ENCODE peak calls at places on chromosomes 13 and 19, in ten cellular contexts. I is right atrium auricular region; R is psoas muscle; L is dorsolateral prefrontal cortex; W is CD4-positive, alpha-beta T cell; O is esophagus squamous epithelium; M is choroid plexus epithelial cell; A is omental fat pad; V is left ventricle myocardium inferior; F is bronchial epithelial cell. G is an unnamed sample.

GRCh38 chr19:2523630-2524311 is 47.8 kb downstream of the GADD45B start:
- DNase-seq in A (no peak), L (peak), R (no peak), O (no peak), M (peak), W (no peak), F (no peak), V (no peak), I (no peak), G (no peak)

GRCh38 chr13:100594731-100595130 is 6.1 kb upstream of the GGACT start:
- DNase-seq in F (no peak), R (no peak), O (no peak), I (no peak), L (no peak), A (no peak), M (no peak), V (no peak), W (no peak), G (no peak)

GRCh38 chr13:110263906-110264305 is 43.1 kb downstream of the COL4A1 start:
- DNase-seq in M (no peak), W (no peak), F (no peak), I (peak), R (peak), V (peak), O (no peak), L (no peak), A (no peak), G (no peak)

GRCh38 chr13:98332222-98332621 is 155.2 kb upstream of the RNF113B start:
- DNase-seq in R (no peak), M (no peak), W (no peak), L (no peak), O (no peak), I (no peak), F (no peak), V (no peak), A (no peak), G (no peak)

GRCh38 chr13:32134991-32135390 is 103.4 kb downstream of the FRY start:
- DNase-seq in W (no peak), F (no peak), L (no peak), M (peak), O (no peak), A (no peak), I (no peak), R (no peak), V (no peak), G (no peak)

GRCh38 chr19:33621811-33622504 is at the start of gene CHST8:
- DNase-seq in I (no peak), W (no peak), M (peak), L (peak), F (peak), R (peak), O (no peak), A (no peak), V (peak), G (peak)

GRCh38 chr19:47481460-47482052 is 2.5 kb downstream of the KPTN start:
- DNase-seq in V (no peak), R (no peak), L (no peak), W (no peak), F (no peak), O (no peak), M (no peak), A (no peak), I (no peak), G (no peak)

GRCh38 chr19:38264486-38265212 is at the start of gene SPINT2:
- DNase-seq in F (no peak), A (no peak), M (no peak), L (peak), W (peak), R (peak), O (no peak), V (no peak), I (no peak), G (peak)

GRCh38 chr19:10420444-10421239 is at the start of gene PDE4A:
- DNase-seq in V (no peak), M (peak), L (no peak), O (no peak), W (peak), F (no peak), A (no peak), I (no peak), R (peak), G (no peak)

GRCh38 chr13:107373551-107373950 is 805.6 kb upstream of the ARGLU1 start:
- DNase-seq in V (no peak), M (peak), O (no peak), W (no peak), A (no peak), F (peak), I (no peak), L (no peak), R (no peak), G (no peak)

GRCh38 chr13:67147257-67148218 is 82.6 kb downstream of the PCDH9 start:
- DNase-seq in R (no peak), F (peak), W (no peak), V (no peak), M (peak), I (no peak), A (no peak), O (no peak), L (no peak), G (no peak)

GRCh38 chr19:2243274-2244121 is 5.6 kb upstream of the AMH start:
- DNase-seq in W (no peak), V (no peak), F (no peak), O (no peak), R (no peak), M (no peak), I (no peak), L (no peak), A (no peak), G (no peak)

GRCh38 chr19:15284896-15285295 is 47.4 kb downstream of the BRD4 start:
- DNase-seq in I (no peak), F (no peak), O (no peak), L (no peak), V (no peak), W (no peak), R (no peak), A (no peak), M (no peak), G (no peak)

GRCh38 chr19:6693056-6693471 is 23.1 kb upstream of the TNFSF14 start:
- DNase-seq in L (no peak), V (no peak), A (no peak), M (no peak), O (no peak), I (no peak), F (no peak), W (no peak), R (no peak), G (no peak)

GRCh38 chr13:48976677-48977625 is 1.2 kb downstream of the FNDC3A start:
- DNase-seq in W (no peak), M (peak), O (peak), R (no peak), I (peak), L (peak), V (no peak), A (no peak), F (peak), G (no peak)

GRCh38 chr13:23810842-23811241 is 78.4 kb downstream of the MIPEP start:
- DNase-seq in V (no peak), I (no peak), W (no peak), L (no peak), F (no peak), M (peak), A (no peak), O (no peak), R (no peak), G (no peak)
- TF ChIP-seq CTCF in V (no peak), I (no peak), W (no peak), L (no peak), F (no peak), M (peak), A (no peak), O (no peak), R (no peak), G (peak)

DNA sequence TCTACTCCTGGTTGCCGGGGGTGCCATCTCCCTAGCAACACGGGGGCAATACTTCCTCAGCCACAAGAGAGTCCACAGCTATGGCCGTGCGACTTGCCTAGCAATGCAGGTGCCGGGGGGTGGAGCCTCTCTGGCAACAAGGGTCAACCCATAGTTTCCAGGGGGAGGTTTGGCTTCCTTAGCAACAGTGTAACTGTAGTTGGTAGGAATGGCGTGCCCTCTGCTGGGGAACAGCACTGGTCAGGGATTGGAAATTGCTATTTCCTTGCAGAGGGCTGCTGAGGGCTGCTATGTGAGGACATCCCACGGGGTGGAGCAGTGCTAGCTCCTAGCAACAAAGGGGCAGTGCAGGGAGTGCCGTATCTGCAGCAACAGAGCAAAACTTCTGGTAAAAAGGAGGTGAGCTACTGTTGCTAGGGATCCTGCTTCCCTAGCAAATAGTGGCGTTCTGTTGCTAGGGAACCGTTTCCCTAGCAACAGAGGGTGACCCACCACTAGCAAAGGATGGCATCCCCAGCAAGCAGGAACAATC is 7.0 kb upstream of the TMC4 start:
- DNase-seq in L (peak), M (peak), W (no peak), R (no peak), I (no peak), V (no peak), O (no peak), F (peak), A (no peak), G (peak)
- TF ChIP-seq CTCF in L (no peak), M (peak), W (no peak), R (no peak), I (no peak), V (peak), O (no peak), F (peak), A (no peak), G (peak)

GRCh38 chr13:50129923-50130685 is 114.9 kb downstream of the KCNRG start:
- DNase-seq in M (peak), A (no peak), I (no peak), O (no peak), V (peak), L (no peak), R (peak), F (no peak), W (peak), G (no peak)

GRCh38 chr13:50129065-50129922 is 114.0 kb downstream of the KCNRG start:
- DNase-seq in W (no peak), O (no peak), I (no peak), M (peak), F (no peak), V (peak), R (peak), A (no peak), L (no peak), G (no peak)

GRCh38 chr13:50127017-50127725 is 111.9 kb downstream of the KCNRG start:
- DNase-seq in W (peak), M (peak), I (no peak), F (no peak), L (no peak), A (no peak), V (peak), R (peak), O (no peak), G (no peak)

GRCh38 chr13:50127726-50128291 is 112.6 kb downstream of the KCNRG start:
- DNase-seq in O (no peak), R (no peak), W (no peak), L (no peak), F (no peak), A (no peak), I (no peak), M (peak), V (no peak), G (no peak)

GRCh38 chr13:50128406-50129048 is 113.3 kb downstream of the KCNRG start:
- DNase-seq in O (no peak), V (no peak), R (no peak), W (peak), F (no peak), M (peak), I (no peak), L (no peak), A (no peak), G (no peak)
- TF ChIP-seq CTCF in O (no peak), V (no peak), R (no peak), W (no peak), F (no peak), M (no peak), I (no peak), L (no peak), A (no peak), G (no peak)

DNA sequence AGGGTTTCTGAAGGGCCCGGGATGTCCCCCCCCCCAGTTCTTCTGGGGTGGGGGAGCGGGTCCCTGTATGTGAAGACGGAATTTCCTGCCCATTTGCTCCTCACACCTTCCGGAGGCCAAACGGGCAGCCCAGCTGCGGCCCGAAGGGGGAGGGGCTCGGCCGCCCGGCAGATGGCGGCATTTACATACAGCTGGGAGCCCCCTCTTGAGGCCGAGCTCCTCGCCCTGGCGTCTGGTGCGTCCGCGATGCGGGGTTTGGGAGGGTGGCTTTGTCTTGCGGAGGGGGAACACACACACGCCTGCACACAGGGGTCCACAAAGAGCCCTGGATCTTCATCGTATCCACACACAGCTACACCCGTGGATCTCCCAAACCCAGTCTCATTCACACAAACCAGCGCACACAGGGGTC is 891 bp upstream of the DLL3 start:
- DNase-seq in A (no peak), R (no peak), V (no peak), F (no peak), L (no peak), I (no peak), W (no peak), M (peak), O (no peak), G (peak)
- TF ChIP-seq CTCF in A (no peak), R (peak), V (peak), F (peak), L (no peak), I (no peak), W (peak), M (peak), O (peak), G (peak)

GRCh38 chr13:20128459-20128927 is 32.4 kb downstream of the GJA3 start:
- DNase-seq in O (no peak), L (peak), R (no peak), M (no peak), V (no peak), A (no peak), I (no peak), F (no peak), W (no peak), G (peak)
- TF ChIP-seq CTCF in O (peak), L (no peak), R (peak), M (peak), V (peak), A (no peak), I (no peak), F (peak), W (peak), G (peak)

GRCh38 chr19:39412867-39413268 is 399 bp downstream of the PLEKHG2 start:
- DNase-seq in I (no peak), O (no peak), M (no peak), L (no peak), R (no peak), A (no peak), V (no peak), W (no peak), F (no peak), G (no peak)
- TF ChIP-seq CTCF in I (peak), O (no peak), M (no peak), L (no peak), R (peak), A (no peak), V (peak), W (peak), F (no peak), G (peak)

DNA sequence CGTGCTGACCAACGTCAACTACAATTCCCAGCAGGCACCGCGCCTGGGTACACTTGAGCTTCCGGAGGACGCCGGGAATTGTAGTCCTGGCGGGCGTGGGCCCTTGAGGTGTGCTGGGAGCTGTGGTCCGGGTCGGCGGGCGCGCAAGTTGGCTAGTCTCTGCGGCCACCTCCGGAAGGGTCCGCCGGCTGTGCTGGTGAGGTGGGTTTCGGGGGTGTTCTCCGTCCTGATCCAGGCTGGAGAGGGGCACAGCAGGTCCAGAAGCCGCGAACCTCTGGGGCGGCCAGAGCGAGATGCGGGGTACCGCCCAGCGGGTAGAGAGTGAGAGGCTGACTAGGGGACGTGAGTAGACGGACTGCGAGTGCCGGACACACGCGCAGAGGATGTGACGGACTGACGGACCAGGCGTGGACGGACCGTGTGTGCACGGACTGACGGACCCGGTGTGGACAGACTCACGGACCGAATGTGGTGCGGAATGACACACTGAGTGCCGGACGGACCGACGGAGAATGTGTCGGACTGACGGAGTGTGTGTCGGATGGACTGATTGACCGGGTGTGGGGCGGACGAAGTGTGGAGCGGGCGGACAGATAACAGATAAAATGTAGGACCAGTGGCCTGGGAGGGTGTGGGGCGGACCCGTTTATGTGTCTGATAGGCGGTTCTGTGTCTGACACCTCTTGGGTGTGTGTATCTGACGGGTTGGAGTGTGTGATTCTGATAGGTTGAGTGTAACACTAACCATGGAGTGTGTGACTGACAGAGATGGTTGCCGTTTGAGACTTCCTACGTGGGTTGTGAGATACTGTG is at the start of gene ZSCAN22:
- DNase-seq in A (peak), V (peak), O (peak), R (peak), L (peak), F (peak), I (peak), W (peak), M (peak), G (peak)
- TF ChIP-seq CTCF in A (no peak), V (no peak), O (no peak), R (no peak), L (no peak), F (no peak), I (no peak), W (no peak), M (no peak), G (no peak)

GRCh38 chr13:25980255-25980654 is 71.6 kb downstream of the SHISA2 start:
- DNase-seq in V (no peak), I (no peak), L (no peak), A (no peak), O (no peak), W (no peak), M (peak), F (no peak), R (no peak), G (no peak)
- TF ChIP-seq CTCF in V (peak), I (no peak), L (no peak), A (no peak), O (no peak), W (no peak), M (peak), F (no peak), R (peak), G (peak)

GRCh38 chr19:12764698-12765097 is 10.7 kb downstream of the HOOK2 start:
- DNase-seq in M (no peak), F (no peak), R (no peak), W (no peak), A (no peak), L (no peak), V (no peak), O (no peak), I (no peak), G (no peak)

GRCh38 chr19:12763100-12763499 is 11.5 kb downstream of the BEST2 start:
- DNase-seq in I (no peak), F (no peak), O (no peak), V (peak), A (no peak), W (no peak), L (no peak), R (no peak), M (no peak), G (no peak)

GRCh38 chr19:12767666-12768065 is 7.7 kb downstream of the HOOK2 start:
- DNase-seq in V (no peak), I (no peak), A (no peak), W (no peak), M (no peak), O (no peak), L (no peak), F (no peak), R (no peak), G (no peak)

GRCh38 chr19:12767150-12767549 is 8.2 kb downstream of the HOOK2 start:
- DNase-seq in L (no peak), V (no peak), O (no peak), M (no peak), W (no peak), A (no peak), F (no peak), I (no peak), R (no peak), G (no peak)

GRCh38 chr19:12766051-12766521 is 9.3 kb downstream of the HOOK2 start:
- DNase-seq in M (peak), F (no peak), A (no peak), L (peak), R (peak), V (peak), W (peak), I (peak), O (no peak), G (peak)
- TF ChIP-seq CTCF in M (peak), F (peak), A (no peak), L (peak), R (peak), V (peak), W (peak), I (peak), O (peak), G (peak)

DNA sequence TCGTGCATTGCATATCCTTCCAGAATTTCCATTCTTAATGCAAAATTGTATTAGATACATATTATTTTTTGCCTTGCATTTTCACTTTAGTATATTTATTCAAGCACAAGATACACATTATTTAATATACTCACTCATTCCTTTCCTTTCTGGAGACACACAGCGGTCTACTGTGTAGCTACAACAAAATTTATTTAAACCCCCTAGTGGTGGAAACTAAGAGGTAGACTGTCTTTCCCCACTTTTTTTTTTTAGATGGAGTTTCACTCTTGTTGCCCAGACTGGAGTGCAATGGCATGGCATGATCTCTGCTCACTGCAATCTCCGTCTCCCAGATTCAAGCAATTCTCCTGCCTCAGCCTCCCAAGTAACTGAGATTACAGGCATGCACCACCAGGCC is 2040.3 kb upstream of the PCDH20 start:
- DNase-seq in W (no peak), O (no peak), L (no peak), M (peak), I (no peak), F (no peak), A (no peak), V (no peak), R (no peak), G (no peak)
- TF ChIP-seq CTCF in W (no peak), O (no peak), L (no peak), M (peak), I (no peak), F (no peak), A (no peak), V (no peak), R (no peak), G (peak)

G was measured in progenitor cell of endocrine pancreas.